ENCODE peak calls at places on chromosomes 2 and 18, in eight cellular contexts. B, S, M, E, C, G, I and T are unnamed samples.

GRCh38 chr2:10135296-10136089 is 13.0 kb downstream of the RRM2 start:
- DNase-seq in B (no peak), S (no peak), M (peak; percentile 95), E (no peak), C (no peak), G (no peak), I (no peak), T (no peak)

GRCh38 chr18:9701604-9702324 is 6.3 kb upstream of the RAB31 start:
- DNase-seq in B (peak; percentile 68), S (no peak), M (no peak), E (no peak), C (no peak), G (no peak), I (no peak), T (peak; percentile 43)

GRCh38 chr18:27785815-27786537 is 391.0 kb downstream of the CDH2 start:
- DNase-seq in B (no peak), S (no peak), M (no peak), E (no peak), C (no peak), G (no peak), I (no peak), T (no peak)

GRCh38 chr2:238797537-238797936 is 50.3 kb upstream of the TWIST2 start:
- DNase-seq in B (no peak), S (no peak), M (no peak), E (no peak), C (no peak), G (no peak), I (no peak), T (no peak)

GRCh38 chr2:170235860-170236638 is 58.1 kb downstream of the MYO3B start:
- DNase-seq in B (peak; percentile 53), S (no peak), M (peak; percentile 78), E (no peak), C (no peak), G (peak; percentile 70), I (peak; percentile 24), T (peak; percentile 55)

GRCh38 chr18:35775887-35776286 is 194.3 kb downstream of the GALNT1 start:
- DNase-seq in B (peak; percentile 59), S (no peak), M (peak; percentile 21), E (no peak), C (no peak), G (peak; percentile 41), I (no peak), T (peak; percentile 14)

GRCh38 chr2:96329416-96329815 is 4.3 kb downstream of the ITPRIPL1 start:
- DNase-seq in B (peak; percentile 77), S (no peak), M (peak; percentile 92), E (no peak), C (no peak), G (peak; percentile 74), I (peak; percentile 29), T (no peak)

GRCh38 chr2:156333274-156333950 is 891 bp upstream of the NR4A2 start:
- DNase-seq in B (peak; percentile 51), S (no peak), M (no peak), E (no peak), C (no peak), G (no peak), I (no peak), T (peak; percentile 71)

GRCh38 chr2:71156531-71156930 is 26.1 kb downstream of the MPHOSPH10 start:
- DNase-seq in B (peak; percentile 16), S (no peak), M (peak; percentile 13), E (no peak), C (no peak), G (peak; percentile 50), I (no peak), T (no peak)

GRCh38 chr2:11073251-11073650 is 82.0 kb upstream of the SLC66A3 start:
- DNase-seq in B (peak; percentile 21), S (no peak), M (peak; percentile 23), E (no peak), C (no peak), G (peak; percentile 67), I (no peak), T (peak; percentile 30)

GRCh38 chr2:231270221-231271114 is 72.0 kb downstream of the ARMC9 start:
- DNase-seq in B (no peak), S (no peak), M (no peak), E (no peak), C (no peak), G (no peak), I (no peak), T (no peak)

GRCh38 chr2:20348542-20348941 is 2.1 kb downstream of the PUM2 start:
- DNase-seq in B (no peak), S (no peak), M (no peak), E (no peak), C (no peak), G (no peak), I (no peak), T (no peak)

GRCh38 chr2:64537991-64538390 is 13.9 kb downstream of the AFTPH start:
- DNase-seq in B (no peak), S (no peak), M (peak; percentile 69), E (no peak), C (no peak), G (peak; percentile 73), I (no peak), T (no peak)

GRCh38 chr18:30870466-30870865 is 172.1 kb downstream of the DSC3 start:
- DNase-seq in B (no peak), S (no peak), M (no peak), E (no peak), C (no peak), G (no peak), I (no peak), T (no peak)

GRCh38 chr2:216012133-216012829 is 1.1 kb downstream of the MREG start:
- DNase-seq in B (peak; percentile 93), S (peak; percentile 81), M (peak; percentile 43), E (no peak), C (no peak), G (no peak), I (no peak), T (no peak)

GRCh38 chr2:216012830-216013079 is 596 bp downstream of the MREG start:
- DNase-seq in B (no peak), S (no peak), M (no peak), E (no peak), C (no peak), G (no peak), I (no peak), T (no peak)

GRCh38 chr2:216013080-216013909 is at the start of gene MREG:
- DNase-seq in B (peak; percentile 86), S (peak; percentile 41), M (peak; percentile 73), E (peak; percentile 58), C (no peak), G (peak; percentile 71), I (peak; percentile 59), T (peak; percentile 91)

GRCh38 chr2:216014006-216014405 is 655 bp upstream of the MREG start:
- DNase-seq in B (peak; percentile 38), S (no peak), M (no peak), E (no peak), C (no peak), G (no peak), I (no peak), T (no peak)

DNA sequence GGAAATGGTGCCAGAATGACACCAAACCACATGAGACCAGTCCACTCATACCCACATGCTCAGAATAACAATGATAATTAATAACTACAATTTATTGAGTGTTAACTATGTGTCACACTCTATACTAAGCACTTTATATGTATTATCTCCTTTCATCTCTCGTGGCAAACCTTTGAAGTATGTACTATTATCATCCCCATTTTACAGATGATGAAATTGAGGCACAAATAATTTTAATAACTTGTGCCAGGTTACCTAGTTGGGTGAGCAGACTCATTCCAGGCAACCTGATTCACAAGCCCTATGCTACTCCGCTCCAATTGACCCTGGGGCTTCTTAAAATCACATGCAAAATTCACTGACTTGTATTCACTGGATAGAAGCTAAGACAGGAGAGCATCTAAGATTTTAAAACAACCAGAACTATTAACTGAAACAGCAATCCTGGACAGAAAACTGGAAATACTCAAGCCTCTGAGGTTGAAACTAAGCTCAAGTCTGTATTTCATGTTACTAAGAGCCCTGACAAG is 2.0 kb downstream of the MREG start:
- DNase-seq in B (peak; percentile 53), S (no peak), M (no peak), E (no peak), C (no peak), G (no peak), I (no peak), T (no peak)
- H3K4me3 ChIP-seq in B (no peak overlapping the region), S (no peak overlapping the region), M (no peak overlapping the region), E (no peak overlapping the region), C (peak overlapping the region; percentile 94), G (no peak overlapping the region), I (no peak overlapping the region), T (peak overlapping the region; percentile 98)

GRCh38 chr18:50057009-50057408 is 137.9 kb downstream of the MYO5B start:
- DNase-seq in B (no peak), S (no peak), M (no peak), E (no peak), C (no peak), G (no peak), I (no peak), T (no peak)

GRCh38 chr18:50053142-50053541 is 141.8 kb downstream of the MYO5B start:
- DNase-seq in B (no peak), S (no peak), M (no peak), E (no peak), C (no peak), G (no peak), I (no peak), T (no peak)

GRCh38 chr18:50055474-50055873 is 139.5 kb downstream of the MYO5B start:
- DNase-seq in B (no peak), S (no peak), M (no peak), E (no peak), C (no peak), G (no peak), I (no peak), T (no peak)

GRCh38 chr18:50056185-50056584 is 138.8 kb downstream of the MYO5B start:
- DNase-seq in B (no peak), S (no peak), M (no peak), E (no peak), C (no peak), G (no peak), I (no peak), T (no peak)

GRCh38 chr18:50051288-50051687 is 143.7 kb downstream of the MYO5B start:
- DNase-seq in B (peak; percentile 57), S (no peak), M (no peak), E (no peak), C (no peak), G (peak; percentile 4), I (no peak), T (no peak)
- TF ChIP-seq CTCF in B (peak; percentile 51), S (peak; percentile 35), M (no peak), E (peak; percentile 35), C (no peak), G (peak; percentile 20), I (no peak), T (peak; percentile 4)

GRCh38 chr2:203352604-203353255 is 24.5 kb downstream of the ABI2 start:
- DNase-seq in B (peak; percentile 56), S (no peak), M (no peak), E (no peak), C (no peak), G (no peak), I (no peak), T (no peak)
- H3K4me3 ChIP-seq in B (no peak overlapping the region), S (no peak overlapping the region), M (no peak overlapping the region), E (no peak overlapping the region), C (no peak overlapping the region), G (no peak overlapping the region), I (no peak overlapping the region), T (no peak overlapping the region)

DNA sequence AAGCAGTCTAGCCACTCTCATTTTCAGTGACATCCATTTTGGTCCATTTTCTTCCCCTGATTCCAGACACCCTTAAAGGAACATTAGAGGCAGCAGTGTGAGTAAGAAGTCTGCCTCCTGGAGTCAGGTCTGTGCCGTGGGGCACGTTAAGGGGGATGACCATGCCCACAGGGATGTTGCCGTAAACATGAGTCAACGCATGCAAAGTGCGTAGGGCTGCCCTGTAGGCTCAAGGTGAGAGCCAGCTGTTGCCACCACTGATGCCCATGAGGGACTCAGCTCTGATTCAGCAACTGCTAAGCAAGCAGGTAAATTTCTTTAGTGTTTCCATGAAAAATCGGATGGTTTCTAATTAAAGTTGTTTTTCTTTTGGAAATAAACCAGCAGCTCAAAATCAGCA is 61.4 kb upstream of the TFCP2L1 start:
- DNase-seq in B (peak; percentile 60), S (no peak), M (no peak), E (no peak), C (no peak), G (no peak), I (no peak), T (no peak)
- TF ChIP-seq CTCF in B (no peak), S (no peak), M (no peak), E (no peak), C (no peak), G (no peak), I (no peak), T (no peak)